ENCODE peak calls at places on chromosomes 16 and 17, in seven cellular contexts. One of them, this sample, is unnamed.

GRCh38 chr16:59848314-59848713 is 1114.2 kb upstream of the GOT2 start:
- DNase-seq in activated CD4-positive, CD25-positive, alpha-beta regulatory T cell: no peak
- DNase-seq in stimulated activated CD4-positive, alpha-beta T cell treated with anti-CD3 and anti-CD28 coated beads, Interleukin-2, amount 100 ng/mL, for 24 hours: no peak
- DNase-seq in NCI-H748 treated with DMSO at 0.1 percent for 48 hours: no peak
- DNase-seq in right cardiac atrium: no peak
- DNase-seq in mesothelial cell of epicardium: no peak
- DNase-seq in NCI-H1092: no peak
- DNase-seq in this sample: no peak

GRCh38 chr17:40374965-40375498 is 10.5 kb upstream of the GJD3 start:
- DNase-seq in activated CD4-positive, CD25-positive, alpha-beta regulatory T cell: no peak
- DNase-seq in stimulated activated CD4-positive, alpha-beta T cell treated with anti-CD3 and anti-CD28 coated beads, Interleukin-2, amount 100 ng/mL, for 24 hours: no peak
- DNase-seq in NCI-H748 treated with DMSO at 0.1 percent for 48 hours: no peak
- DNase-seq in right cardiac atrium: no peak
- DNase-seq in mesothelial cell of epicardium: no peak
- DNase-seq in NCI-H1092: no peak
- DNase-seq in this sample: no peak

GRCh38 chr17:73986641-73987177 is 216.8 kb upstream of the RPL38 start:
- DNase-seq in activated CD4-positive, CD25-positive, alpha-beta regulatory T cell: no peak
- DNase-seq in stimulated activated CD4-positive, alpha-beta T cell treated with anti-CD3 and anti-CD28 coated beads, Interleukin-2, amount 100 ng/mL, for 24 hours: no peak
- DNase-seq in NCI-H748 treated with DMSO at 0.1 percent for 48 hours: no peak
- DNase-seq in right cardiac atrium: no peak
- DNase-seq in mesothelial cell of epicardium: no peak
- DNase-seq in NCI-H1092: no peak
- DNase-seq in this sample: no peak

GRCh38 chr17:72434991-72435618 is 314.3 kb downstream of the SOX9 start:
- DNase-seq in activated CD4-positive, CD25-positive, alpha-beta regulatory T cell: no peak
- DNase-seq in stimulated activated CD4-positive, alpha-beta T cell treated with anti-CD3 and anti-CD28 coated beads, Interleukin-2, amount 100 ng/mL, for 24 hours: no peak
- DNase-seq in NCI-H748 treated with DMSO at 0.1 percent for 48 hours: no peak
- DNase-seq in right cardiac atrium: no peak
- DNase-seq in mesothelial cell of epicardium: no peak
- DNase-seq in NCI-H1092: no peak
- DNase-seq in this sample: no peak

GRCh38 chr16:17313085-17313611 is 157.6 kb downstream of the XYLT1 start:
- DNase-seq in activated CD4-positive, CD25-positive, alpha-beta regulatory T cell: no peak
- DNase-seq in stimulated activated CD4-positive, alpha-beta T cell treated with anti-CD3 and anti-CD28 coated beads, Interleukin-2, amount 100 ng/mL, for 24 hours: no peak
- DNase-seq in NCI-H748 treated with DMSO at 0.1 percent for 48 hours: no peak
- DNase-seq in right cardiac atrium: peak; percentile 62
- DNase-seq in mesothelial cell of epicardium: peak; percentile 25
- DNase-seq in NCI-H1092: no peak
- DNase-seq in this sample: no peak

GRCh38 chr17:76072149-76072858 is at the start of gene SRP68:
- DNase-seq in activated CD4-positive, CD25-positive, alpha-beta regulatory T cell: peak; percentile 70
- DNase-seq in stimulated activated CD4-positive, alpha-beta T cell treated with anti-CD3 and anti-CD28 coated beads, Interleukin-2, amount 100 ng/mL, for 24 hours: peak; percentile 85
- DNase-seq in NCI-H748 treated with DMSO at 0.1 percent for 48 hours: peak; percentile 57
- DNase-seq in right cardiac atrium: peak; percentile 93
- DNase-seq in mesothelial cell of epicardium: peak; percentile 85
- DNase-seq in NCI-H1092: peak; percentile 86
- DNase-seq in this sample: peak; percentile 97

GRCh38 chr16:89052824-89053724 is 40.6 kb upstream of the ACSF3 start:
- DNase-seq in activated CD4-positive, CD25-positive, alpha-beta regulatory T cell: no peak
- DNase-seq in stimulated activated CD4-positive, alpha-beta T cell treated with anti-CD3 and anti-CD28 coated beads, Interleukin-2, amount 100 ng/mL, for 24 hours: no peak
- DNase-seq in NCI-H748 treated with DMSO at 0.1 percent for 48 hours: peak; percentile 59
- DNase-seq in right cardiac atrium: no peak
- DNase-seq in mesothelial cell of epicardium: no peak
- DNase-seq in NCI-H1092: peak; percentile 68
- DNase-seq in this sample: peak; percentile 83

GRCh38 chr17:62187681-62188080 is 122.6 kb upstream of the MED13 start:
- DNase-seq in activated CD4-positive, CD25-positive, alpha-beta regulatory T cell: no peak
- DNase-seq in stimulated activated CD4-positive, alpha-beta T cell treated with anti-CD3 and anti-CD28 coated beads, Interleukin-2, amount 100 ng/mL, for 24 hours: no peak
- DNase-seq in NCI-H748 treated with DMSO at 0.1 percent for 48 hours: no peak
- DNase-seq in right cardiac atrium: no peak
- DNase-seq in mesothelial cell of epicardium: no peak
- DNase-seq in NCI-H1092: no peak
- DNase-seq in this sample: no peak

GRCh38 chr17:49997256-49997735 is 2.3 kb upstream of the DLX3 start:
- DNase-seq in activated CD4-positive, CD25-positive, alpha-beta regulatory T cell: no peak
- DNase-seq in stimulated activated CD4-positive, alpha-beta T cell treated with anti-CD3 and anti-CD28 coated beads, Interleukin-2, amount 100 ng/mL, for 24 hours: no peak
- DNase-seq in NCI-H748 treated with DMSO at 0.1 percent for 48 hours: no peak
- DNase-seq in right cardiac atrium: no peak
- DNase-seq in mesothelial cell of epicardium: no peak
- DNase-seq in NCI-H1092: no peak
- DNase-seq in this sample: peak; percentile 6

GRCh38 chr16:674968-675883 is at the start of gene RHBDL1:
- DNase-seq in activated CD4-positive, CD25-positive, alpha-beta regulatory T cell: no peak
- DNase-seq in stimulated activated CD4-positive, alpha-beta T cell treated with anti-CD3 and anti-CD28 coated beads, Interleukin-2, amount 100 ng/mL, for 24 hours: no peak
- DNase-seq in NCI-H748 treated with DMSO at 0.1 percent for 48 hours: no peak
- DNase-seq in right cardiac atrium: no peak
- DNase-seq in mesothelial cell of epicardium: no peak
- DNase-seq in NCI-H1092: no peak
- DNase-seq in this sample: peak; percentile 50

GRCh38 chr17:50051082-50051576 is 4.8 kb upstream of the ITGA3 start:
- DNase-seq in activated CD4-positive, CD25-positive, alpha-beta regulatory T cell: no peak
- DNase-seq in stimulated activated CD4-positive, alpha-beta T cell treated with anti-CD3 and anti-CD28 coated beads, Interleukin-2, amount 100 ng/mL, for 24 hours: peak; percentile 71
- DNase-seq in NCI-H748 treated with DMSO at 0.1 percent for 48 hours: no peak
- DNase-seq in right cardiac atrium: no peak
- DNase-seq in mesothelial cell of epicardium: no peak
- DNase-seq in NCI-H1092: no peak
- DNase-seq in this sample: no peak

GRCh38 chr16:53922805-53923645 is 219.1 kb downstream of the FTO start:
- DNase-seq in activated CD4-positive, CD25-positive, alpha-beta regulatory T cell: no peak
- DNase-seq in stimulated activated CD4-positive, alpha-beta T cell treated with anti-CD3 and anti-CD28 coated beads, Interleukin-2, amount 100 ng/mL, for 24 hours: no peak
- DNase-seq in NCI-H748 treated with DMSO at 0.1 percent for 48 hours: peak; percentile 45
- DNase-seq in right cardiac atrium: no peak
- DNase-seq in mesothelial cell of epicardium: no peak
- DNase-seq in NCI-H1092: peak; percentile 87
- DNase-seq in this sample: no peak

This sample was measured in HuH-7.